ENCODE peak calls at places on chromosomes 4 and X, in five cellular contexts. F is MM.1S, M is GM23248, C is PC-3, W is SK-N-SH. D is an unnamed sample. For H3K9me2 and H3K4me1, the result is how much of the 10 kb centered on the place peaks cover.

GRCh38 chr4:174553828-174554227 is 31.5 kb upstream of the HPGD start:
- DNase-seq in F (peak), M (peak), C (peak), W (no peak), D (no peak)

GRCh38 chr4:81052119-81053068 is 21.9 kb downstream of the BMP3 start:
- DNase-seq in F (peak), M (peak), C (peak), W (peak), D (peak)

GRCh38 chrX:77924320-77924859 is 13.9 kb downstream of the ATP7A start:
- DNase-seq in F (no peak), M (no peak), C (no peak), W (no peak), D (no peak)

GRCh38 chrX:111568356-111568755 is 56.9 kb downstream of the SERTM2 start:
- DNase-seq in F (no peak), M (peak), C (peak), W (peak), D (no peak)

GRCh38 chr4:188372856-188373255 is 233.6 kb downstream of the TRIML1 start:
- DNase-seq in F (no peak), M (no peak), C (peak), W (no peak), D (no peak)

GRCh38 chrX:8783100-8784098 is 17.8 kb downstream of the FAM9A start:
- DNase-seq in F (peak), M (peak), C (peak), W (peak), D (peak)

GRCh38 chr4:104616401-104616820 is 121.7 kb upstream of the CXXC4 start:
- DNase-seq in F (no peak), M (no peak), C (no peak), W (no peak), D (no peak)

GRCh38 chrX:140762061-140762460 is 52.5 kb downstream of the LINC00632 start:
- DNase-seq in F (peak), M (peak), C (peak), W (peak), D (peak)

GRCh38 chrX:40543661-40544328 is 37.0 kb upstream of the ATP6AP2 start:
- DNase-seq in F (peak), M (peak), C (peak), W (peak), D (peak)

GRCh38 chr4:128315756-128316520 is 28.3 kb upstream of the PGRMC2 start:
- DNase-seq in F (no peak), M (no peak), C (no peak), W (no peak), D (no peak)

GRCh38 chr4:13524504-13525243 is 19.6 kb downstream of the NKX3-2 start:
- DNase-seq in F (no peak), M (peak), C (no peak), W (peak), D (no peak)

GRCh38 chrX:103697687-103698086 is 11.2 kb upstream of the MORF4L2 start:
- DNase-seq in F (no peak), M (no peak), C (no peak), W (no peak), D (no peak)
- H3K9me2 ChIP-seq in F (under half), M (under half), C (under half), W (under half), D (under half)

DNA sequence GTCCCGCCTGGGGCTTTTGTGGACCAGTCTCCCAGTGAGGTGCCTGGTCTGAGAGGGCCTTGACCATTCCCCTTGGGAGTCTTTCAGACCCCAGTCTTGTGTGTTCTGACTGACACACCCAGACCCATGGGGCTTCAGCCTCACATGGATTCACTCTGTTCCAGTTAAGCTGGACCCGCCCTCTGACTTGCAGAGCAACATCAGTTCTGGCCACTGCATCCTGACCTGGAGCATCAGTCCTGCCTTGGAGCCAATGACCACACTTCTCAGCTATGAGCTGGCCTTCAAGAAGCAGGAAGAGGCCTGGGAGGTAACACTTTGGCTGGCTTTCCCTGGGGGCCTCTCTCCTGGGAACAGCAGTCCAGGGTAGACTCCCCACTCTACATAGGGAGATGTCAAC is 6.8 kb downstream of the IL9R start:
- DNase-seq in F (no peak), M (peak), C (no peak), W (no peak), D (no peak)
- H3K4me1 ChIP-seq in F (under half), M (under half), C (under half), W (under half), D (under half)

GRCh38 chr4:125319311-125319710 is 4.6 kb downstream of the FAT4 start:
- DNase-seq in F (no peak), M (peak), C (no peak), W (no peak), D (no peak)
- H3K4me3 ChIP-seq in F (no peak), M (no peak), C (no peak), W (no peak), D (no peak)

DNA sequence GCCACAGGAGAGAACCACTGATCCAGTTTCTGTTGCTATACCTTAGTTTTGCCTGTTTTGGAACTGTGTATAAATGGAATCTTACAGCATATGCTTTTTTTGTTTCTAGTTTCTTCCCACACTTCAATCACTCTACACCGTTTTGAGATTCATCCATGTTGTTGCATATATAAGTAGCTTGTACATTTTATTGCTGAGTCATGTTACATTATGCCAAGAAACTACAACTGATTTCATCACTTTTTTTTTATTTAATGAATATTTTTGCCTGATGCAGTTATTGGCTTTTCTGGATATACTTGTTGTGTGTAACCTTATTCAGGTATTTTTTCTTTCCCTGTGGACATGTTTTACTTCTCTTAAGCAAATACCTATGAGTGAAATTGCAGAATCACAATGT is 1135.9 kb downstream of the RAPGEF2 start:
- DNase-seq in F (no peak), M (no peak), C (no peak), W (no peak), D (no peak)
- H3K9me2 ChIP-seq in F (under half), M (under half), C (under half), W (under half), D (under half)

GRCh38 chrX:12985336-12985735 is 10.4 kb downstream of the TMSB4X start:
- DNase-seq in F (no peak), M (no peak), C (no peak), W (no peak), D (no peak)
- H3K4me1 ChIP-seq in F (under half), M (under half), C (under half), W (under half), D (under half)

DNA sequence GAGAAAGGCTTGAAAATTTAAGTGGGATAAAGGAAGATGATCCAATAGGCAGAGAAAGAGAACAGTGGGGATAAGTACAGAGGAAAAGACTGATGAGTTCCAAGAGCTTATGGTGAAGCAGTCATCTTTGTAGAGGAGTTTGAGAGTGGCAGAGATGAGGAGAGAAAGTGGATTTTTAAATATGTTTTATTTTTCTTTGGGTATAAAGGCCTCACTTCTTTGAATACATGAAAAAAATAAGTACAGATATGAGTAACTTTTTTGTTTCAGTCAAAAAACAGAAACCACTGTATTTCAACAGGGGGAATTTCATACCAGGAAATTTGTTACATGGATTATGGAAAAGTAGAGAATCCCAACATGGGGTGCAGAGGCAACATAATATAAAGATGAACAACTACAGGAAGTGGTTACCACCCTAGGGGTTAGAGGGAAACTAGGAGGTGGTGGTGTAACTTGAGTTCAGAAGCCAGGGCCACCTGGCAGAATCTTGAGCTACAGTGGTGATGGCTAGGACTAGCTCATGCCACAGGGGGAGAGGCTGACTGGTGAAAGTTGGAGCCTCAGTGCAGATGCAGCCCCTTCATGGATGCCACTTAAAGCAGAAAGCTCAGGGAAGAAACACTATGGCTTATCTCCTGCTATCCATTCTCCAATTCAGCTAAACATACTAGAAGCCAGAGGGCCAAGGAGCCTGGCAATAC is 3.4 kb upstream of the CYBB start:
- DNase-seq in F (peak), M (no peak), C (no peak), W (no peak), D (peak)
- H3K4me3 ChIP-seq in F (no peak), M (no peak), C (no peak), W (no peak), D (no peak)

GRCh38 chrX:19899234-19899788 is 11.9 kb upstream of the SH3KBP1 start:
- DNase-seq in F (no peak), M (no peak), C (no peak), W (no peak), D (no peak)
- H3K9me2 ChIP-seq in F (under half), M (under half), C (under half), W (under half), D (under half)

GRCh38 chr4:54274786-54275503 is 45.9 kb downstream of the PDGFRA start:
- DNase-seq in F (no peak), M (peak), C (no peak), W (no peak), D (no peak)

GRCh38 chr4:54276633-54277426 is 47.7 kb downstream of the PDGFRA start:
- DNase-seq in F (no peak), M (peak), C (no peak), W (no peak), D (no peak)

GRCh38 chr4:54281060-54281781 is 52.1 kb downstream of the PDGFRA start:
- DNase-seq in F (no peak), M (peak), C (peak), W (no peak), D (no peak)

GRCh38 chr4:54274264-54274663 is 45.2 kb downstream of the PDGFRA start:
- DNase-seq in F (no peak), M (no peak), C (no peak), W (no peak), D (no peak)

DNA sequence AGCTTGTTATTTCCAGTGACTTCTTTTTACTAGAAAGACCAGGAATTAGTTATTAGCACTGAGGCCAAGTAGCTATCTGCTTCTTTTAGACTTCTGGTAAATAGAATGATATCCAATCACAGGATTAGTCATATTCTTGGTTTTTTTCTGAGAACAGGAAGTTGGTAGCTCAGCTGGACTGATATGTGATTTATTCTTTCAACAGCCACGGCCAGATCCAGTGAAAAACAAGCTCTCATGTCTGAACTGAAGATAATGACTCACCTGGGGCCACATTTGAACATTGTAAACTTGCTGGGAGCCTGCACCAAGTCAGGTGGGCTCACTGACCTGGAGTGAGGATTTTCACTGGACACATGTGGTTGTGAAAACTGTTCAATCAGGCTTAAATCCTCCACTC is 48.6 kb downstream of the PDGFRA start:
- DNase-seq in F (no peak), M (peak), C (peak), W (no peak), D (no peak)
- H3K4me1 ChIP-seq in F (under half), M (half or more), C (under half), W (under half), D (under half)